ENCODE peak calls at places on chromosomes 5 and 9, in six cellular contexts. One of them, this sample, is unnamed.

GRCh38 chr5:139816566-139816965 is 21.0 kb downstream of the PSD2 start:
- DNase-seq in GM12891: no peak
- DNase-seq in GM12878: no peak
- DNase-seq in K562: no peak
- DNase-seq in HepG2: no peak
- DNase-seq in H1: no peak
- DNase-seq in this sample: no peak

GRCh38 chr5:107074991-107075390 is 595.7 kb downstream of the EFNA5 start:
- DNase-seq in HepG2: no peak
- DNase-seq in K562: no peak
- DNase-seq in GM12878: no peak
- DNase-seq in GM12891: no peak
- DNase-seq in H1: no peak
- DNase-seq in this sample: no peak

GRCh38 chr9:79166005-79166404 is 405.8 kb upstream of the TLE4 start:
- DNase-seq in H1: no peak
- DNase-seq in HepG2: no peak
- DNase-seq in GM12891: no peak
- DNase-seq in K562: no peak
- DNase-seq in GM12878: no peak
- DNase-seq in this sample: no peak

GRCh38 chr9:123642291-123643278 is 286.6 kb downstream of the CRB2 start:
- DNase-seq in HepG2: peak
- DNase-seq in GM12878: no peak
- DNase-seq in GM12891: no peak
- DNase-seq in K562: peak
- DNase-seq in H1: no peak
- DNase-seq in this sample: no peak

GRCh38 chr5:55467862-55468551 is 66.8 kb downstream of the PLPP1 start:
- DNase-seq in GM12891: no peak
- DNase-seq in HepG2: no peak
- DNase-seq in K562: no peak
- DNase-seq in H1: no peak
- DNase-seq in GM12878: no peak
- DNase-seq in this sample: no peak

GRCh38 chr9:77731008-77731698 is 83.0 kb upstream of the GNA14 start:
- DNase-seq in GM12878: no peak
- DNase-seq in H1: no peak
- DNase-seq in K562: no peak
- DNase-seq in HepG2: no peak
- DNase-seq in GM12891: no peak
- DNase-seq in this sample: no peak

GRCh38 chr5:92513067-92513466 is 1068.0 kb downstream of the NR2F1-AS1 start:
- DNase-seq in HepG2: no peak
- DNase-seq in GM12891: no peak
- DNase-seq in K562: no peak
- DNase-seq in GM12878: no peak
- DNase-seq in H1: no peak
- DNase-seq in this sample: no peak

GRCh38 chr9:131810351-131811170 is 70.7 kb upstream of the RAPGEF1 start:
- DNase-seq in GM12878: no peak
- DNase-seq in HepG2: no peak
- DNase-seq in K562: no peak
- DNase-seq in GM12891: no peak
- DNase-seq in H1: no peak
- DNase-seq in this sample: no peak

GRCh38 chr9:4620881-4621555 is 41.1 kb upstream of the PLPP6 start:
- DNase-seq in K562: no peak
- DNase-seq in HepG2: no peak
- DNase-seq in GM12891: no peak
- DNase-seq in GM12878: no peak
- DNase-seq in H1: no peak
- DNase-seq in this sample: no peak

GRCh38 chr9:13688990-13689600 is 409.6 kb upstream of the MPDZ start:
- DNase-seq in H1: no peak
- DNase-seq in HepG2: no peak
- DNase-seq in GM12891: no peak
- DNase-seq in K562: no peak
- DNase-seq in GM12878: no peak
- DNase-seq in this sample: no peak
- TF ChIP-seq TAF1 in H1: no peak
- TF ChIP-seq TAF1 in HepG2: no peak
- TF ChIP-seq TAF1 in GM12891: no peak
- TF ChIP-seq TAF1 in K562: no peak
- TF ChIP-seq TAF1 in GM12878: no peak
- TF ChIP-seq TAF1 in this sample: no peak

GRCh38 chr5:16937023-16937379 is 913 bp upstream of the MYO10 start:
- DNase-seq in GM12891: no peak
- DNase-seq in H1: no peak
- DNase-seq in K562: no peak
- DNase-seq in HepG2: no peak
- DNase-seq in GM12878: no peak
- DNase-seq in this sample: no peak

GRCh38 chr5:16937503-16938161 is 1.5 kb upstream of the MYO10 start:
- DNase-seq in HepG2: no peak
- DNase-seq in H1: no peak
- DNase-seq in GM12891: no peak
- DNase-seq in GM12878: no peak
- DNase-seq in K562: no peak
- DNase-seq in this sample: no peak

GRCh38 chr5:16934669-16935068 is 1.4 kb downstream of the MYO10 start:
- DNase-seq in H1: no peak
- DNase-seq in HepG2: no peak
- DNase-seq in GM12891: no peak
- DNase-seq in K562: no peak
- DNase-seq in GM12878: no peak
- DNase-seq in this sample: no peak

GRCh38 chr5:16935271-16936149 is 578 bp downstream of the MYO10 start:
- DNase-seq in K562: no peak
- DNase-seq in HepG2: no peak
- DNase-seq in GM12891: peak
- DNase-seq in GM12878: no peak
- DNase-seq in H1: peak
- DNase-seq in this sample: no peak

GRCh38 chr5:16936150-16937022 is at the start of gene MYO10:
- DNase-seq in GM12891: peak
- DNase-seq in K562: peak
- DNase-seq in GM12878: no peak
- DNase-seq in HepG2: no peak
- DNase-seq in H1: peak
- DNase-seq in this sample: peak
- TF ChIP-seq POLR2AphosphoS5 in GM12891: no peak
- TF ChIP-seq POLR2AphosphoS5 in K562: no peak
- TF ChIP-seq POLR2AphosphoS5 in GM12878: no peak
- TF ChIP-seq POLR2AphosphoS5 in HepG2: no peak
- TF ChIP-seq POLR2AphosphoS5 in H1: peak
- TF ChIP-seq POLR2AphosphoS5 in this sample: no peak

GRCh38 chr9:6414291-6414690 is 1.3 kb downstream of the UHRF2 start:
- DNase-seq in HepG2: no peak
- DNase-seq in H1: no peak
- DNase-seq in GM12878: no peak
- DNase-seq in GM12891: no peak
- DNase-seq in K562: no peak
- DNase-seq in this sample: no peak
- TF ChIP-seq POLR2A in HepG2: no peak
- TF ChIP-seq POLR2A in H1: no peak
- TF ChIP-seq POLR2A in GM12878: no peak
- TF ChIP-seq POLR2A in GM12891: no peak
- TF ChIP-seq POLR2A in K562: no peak
- TF ChIP-seq POLR2A in this sample: no peak

DNA sequence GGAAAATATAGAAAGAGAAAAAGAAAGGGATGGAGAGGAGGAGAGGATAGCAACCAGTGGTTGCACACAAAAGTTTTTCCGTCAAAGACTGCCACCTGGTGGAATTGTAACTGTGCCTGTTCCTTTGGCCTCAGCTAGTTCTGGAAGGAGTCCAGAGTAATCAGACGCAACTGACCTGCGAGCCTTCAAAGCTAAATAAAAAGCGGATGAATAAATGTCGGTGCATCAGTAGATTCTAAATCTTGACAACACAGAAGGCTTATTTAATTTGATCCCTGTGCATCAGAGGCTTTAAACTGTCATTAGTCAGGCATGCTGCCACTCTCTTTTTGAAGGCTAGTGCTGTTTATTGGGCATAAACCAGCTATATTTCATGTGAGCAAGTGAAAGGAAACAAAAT is 132.9 kb upstream of the ACO1 start:
- DNase-seq in HepG2: peak
- DNase-seq in K562: peak
- DNase-seq in GM12891: peak
- DNase-seq in GM12878: peak
- DNase-seq in H1: peak
- DNase-seq in this sample: peak
- TF ChIP-seq TAF1 in HepG2: no peak
- TF ChIP-seq TAF1 in K562: no peak
- TF ChIP-seq TAF1 in GM12891: no peak
- TF ChIP-seq TAF1 in GM12878: no peak
- TF ChIP-seq TAF1 in H1: no peak
- TF ChIP-seq TAF1 in this sample: no peak

This sample was measured in GM12892.